ENCODE peak calls at places on chromosomes 12 and 14, in seven cellular contexts. One of them, this sample, is unnamed.

GRCh38 chr14:80055912-80056801 is 155.1 kb downstream of the DIO2 start:
- DNase-seq in T-helper 1 cell: no peak
- DNase-seq in mesothelial cell of epicardium: peak
- DNase-seq in AG09319: peak
- DNase-seq in neural crest cell: peak
- DNase-seq in activated CD8-positive, alpha-beta memory T cell treated with anti-CD3 and anti-CD28 coated beads for 4 hours: no peak
- DNase-seq in BJ: no peak
- DNase-seq in this sample: peak

GRCh38 chr12:119659289-119659897 is 8.5 kb upstream of the PRKAB1 start:
- DNase-seq in T-helper 1 cell: peak
- DNase-seq in mesothelial cell of epicardium: no peak
- DNase-seq in AG09319: no peak
- DNase-seq in neural crest cell: peak
- DNase-seq in activated CD8-positive, alpha-beta memory T cell treated with anti-CD3 and anti-CD28 coated beads for 4 hours: no peak
- DNase-seq in BJ: no peak
- DNase-seq in this sample: no peak

GRCh38 chr12:2582631-2583616 is 211.8 kb upstream of the FKBP4 start:
- DNase-seq in T-helper 1 cell: peak
- DNase-seq in mesothelial cell of epicardium: peak
- DNase-seq in AG09319: no peak
- DNase-seq in neural crest cell: peak
- DNase-seq in activated CD8-positive, alpha-beta memory T cell treated with anti-CD3 and anti-CD28 coated beads for 4 hours: no peak
- DNase-seq in BJ: no peak
- DNase-seq in this sample: peak

GRCh38 chr12:29316772-29317171 is 64.2 kb downstream of the ERGIC2 start:
- DNase-seq in T-helper 1 cell: no peak
- DNase-seq in mesothelial cell of epicardium: no peak
- DNase-seq in AG09319: no peak
- DNase-seq in neural crest cell: no peak
- DNase-seq in activated CD8-positive, alpha-beta memory T cell treated with anti-CD3 and anti-CD28 coated beads for 4 hours: no peak
- DNase-seq in BJ: no peak
- DNase-seq in this sample: peak

GRCh38 chr14:72565200-72565599 is 328.7 kb downstream of the DPF3 start:
- DNase-seq in T-helper 1 cell: no peak
- DNase-seq in mesothelial cell of epicardium: no peak
- DNase-seq in AG09319: no peak
- DNase-seq in neural crest cell: no peak
- DNase-seq in activated CD8-positive, alpha-beta memory T cell treated with anti-CD3 and anti-CD28 coated beads for 4 hours: no peak
- DNase-seq in BJ: no peak
- DNase-seq in this sample: no peak

GRCh38 chr12:93050026-93050747 is 121.1 kb upstream of the EEA1 start:
- DNase-seq in T-helper 1 cell: no peak
- DNase-seq in mesothelial cell of epicardium: no peak
- DNase-seq in AG09319: peak
- DNase-seq in neural crest cell: no peak
- DNase-seq in activated CD8-positive, alpha-beta memory T cell treated with anti-CD3 and anti-CD28 coated beads for 4 hours: no peak
- DNase-seq in BJ: no peak
- DNase-seq in this sample: no peak

GRCh38 chr12:101459642-101460346 is 15.3 kb upstream of the SPIC start:
- DNase-seq in T-helper 1 cell: no peak
- DNase-seq in mesothelial cell of epicardium: no peak
- DNase-seq in AG09319: peak
- DNase-seq in neural crest cell: no peak
- DNase-seq in activated CD8-positive, alpha-beta memory T cell treated with anti-CD3 and anti-CD28 coated beads for 4 hours: no peak
- DNase-seq in BJ: peak
- DNase-seq in this sample: no peak

GRCh38 chr14:39621223-39621622 is 189.0 kb upstream of the FBXO33 start:
- DNase-seq in T-helper 1 cell: no peak
- DNase-seq in mesothelial cell of epicardium: no peak
- DNase-seq in AG09319: no peak
- DNase-seq in neural crest cell: no peak
- DNase-seq in activated CD8-positive, alpha-beta memory T cell treated with anti-CD3 and anti-CD28 coated beads for 4 hours: no peak
- DNase-seq in BJ: no peak
- DNase-seq in this sample: no peak

GRCh38 chr12:85448548-85449139 is 168.6 kb downstream of the ALX1 start:
- DNase-seq in T-helper 1 cell: no peak
- DNase-seq in mesothelial cell of epicardium: no peak
- DNase-seq in AG09319: no peak
- DNase-seq in neural crest cell: no peak
- DNase-seq in activated CD8-positive, alpha-beta memory T cell treated with anti-CD3 and anti-CD28 coated beads for 4 hours: no peak
- DNase-seq in BJ: no peak
- DNase-seq in this sample: no peak

GRCh38 chr12:57813971-57814771 is 4.4 kb downstream of the AVIL start:
- DNase-seq in T-helper 1 cell: no peak
- DNase-seq in mesothelial cell of epicardium: no peak
- DNase-seq in AG09319: no peak
- DNase-seq in neural crest cell: no peak
- DNase-seq in activated CD8-positive, alpha-beta memory T cell treated with anti-CD3 and anti-CD28 coated beads for 4 hours: no peak
- DNase-seq in BJ: no peak
- DNase-seq in this sample: no peak

GRCh38 chr14:72664651-72665050 is 229.2 kb downstream of the DPF3 start:
- DNase-seq in T-helper 1 cell: no peak
- DNase-seq in mesothelial cell of epicardium: no peak
- DNase-seq in AG09319: no peak
- DNase-seq in neural crest cell: no peak
- DNase-seq in activated CD8-positive, alpha-beta memory T cell treated with anti-CD3 and anti-CD28 coated beads for 4 hours: no peak
- DNase-seq in BJ: no peak
- DNase-seq in this sample: no peak

GRCh38 chr12:94650143-94651056 is at the start of gene TMCC3:
- DNase-seq in T-helper 1 cell: peak
- DNase-seq in mesothelial cell of epicardium: peak
- DNase-seq in AG09319: no peak
- DNase-seq in neural crest cell: peak
- DNase-seq in activated CD8-positive, alpha-beta memory T cell treated with anti-CD3 and anti-CD28 coated beads for 4 hours: no peak
- DNase-seq in BJ: no peak
- DNase-seq in this sample: no peak

GRCh38 chr12:9794484-9795063 is 32.7 kb upstream of the KLRF1 start:
- DNase-seq in T-helper 1 cell: no peak
- DNase-seq in mesothelial cell of epicardium: no peak
- DNase-seq in AG09319: no peak
- DNase-seq in neural crest cell: no peak
- DNase-seq in activated CD8-positive, alpha-beta memory T cell treated with anti-CD3 and anti-CD28 coated beads for 4 hours: no peak
- DNase-seq in BJ: no peak
- DNase-seq in this sample: no peak

GRCh38 chr12:26648584-26648983 is 184.4 kb downstream of the ITPR2 start:
- DNase-seq in T-helper 1 cell: no peak
- DNase-seq in mesothelial cell of epicardium: no peak
- DNase-seq in AG09319: peak
- DNase-seq in neural crest cell: no peak
- DNase-seq in activated CD8-positive, alpha-beta memory T cell treated with anti-CD3 and anti-CD28 coated beads for 4 hours: no peak
- DNase-seq in BJ: peak
- DNase-seq in this sample: no peak

GRCh38 chr12:99020871-99021270 is 375.8 kb downstream of the APAF1 start:
- DNase-seq in T-helper 1 cell: no peak
- DNase-seq in mesothelial cell of epicardium: no peak
- DNase-seq in AG09319: no peak
- DNase-seq in neural crest cell: no peak
- DNase-seq in activated CD8-positive, alpha-beta memory T cell treated with anti-CD3 and anti-CD28 coated beads for 4 hours: no peak
- DNase-seq in BJ: no peak
- DNase-seq in this sample: no peak

GRCh38 chr14:64721391-64721791 is 17.2 kb downstream of the PLEKHG3 start:
- DNase-seq in T-helper 1 cell: no peak
- DNase-seq in mesothelial cell of epicardium: no peak
- DNase-seq in AG09319: peak
- DNase-seq in neural crest cell: no peak
- DNase-seq in activated CD8-positive, alpha-beta memory T cell treated with anti-CD3 and anti-CD28 coated beads for 4 hours: no peak
- DNase-seq in BJ: peak
- DNase-seq in this sample: no peak

GRCh38 chr12:104709692-104710435 is 248.2 kb downstream of the SLC41A2 start:
- DNase-seq in T-helper 1 cell: no peak
- DNase-seq in mesothelial cell of epicardium: no peak
- DNase-seq in AG09319: no peak
- DNase-seq in neural crest cell: no peak
- DNase-seq in activated CD8-positive, alpha-beta memory T cell treated with anti-CD3 and anti-CD28 coated beads for 4 hours: no peak
- DNase-seq in BJ: no peak
- DNase-seq in this sample: no peak

GRCh38 chr12:49615725-49616124 is 7.6 kb upstream of the PRPF40B start:
- DNase-seq in T-helper 1 cell: no peak
- DNase-seq in mesothelial cell of epicardium: no peak
- DNase-seq in AG09319: no peak
- DNase-seq in neural crest cell: no peak
- DNase-seq in activated CD8-positive, alpha-beta memory T cell treated with anti-CD3 and anti-CD28 coated beads for 4 hours: no peak
- DNase-seq in BJ: peak
- DNase-seq in this sample: no peak

GRCh38 chr12:11576104-11576503 is 73.4 kb upstream of the ETV6 start:
- DNase-seq in T-helper 1 cell: no peak
- DNase-seq in mesothelial cell of epicardium: no peak
- DNase-seq in AG09319: no peak
- DNase-seq in neural crest cell: no peak
- DNase-seq in activated CD8-positive, alpha-beta memory T cell treated with anti-CD3 and anti-CD28 coated beads for 4 hours: no peak
- DNase-seq in BJ: no peak
- DNase-seq in this sample: no peak

GRCh38 chr14:101254805-101255764 is 306.2 kb upstream of the DIO3 start:
- DNase-seq in T-helper 1 cell: no peak
- DNase-seq in mesothelial cell of epicardium: no peak
- DNase-seq in AG09319: no peak
- DNase-seq in neural crest cell: no peak
- DNase-seq in activated CD8-positive, alpha-beta memory T cell treated with anti-CD3 and anti-CD28 coated beads for 4 hours: no peak
- DNase-seq in BJ: no peak
- DNase-seq in this sample: no peak

GRCh38 chr12:110741371-110741770 is 1.3 kb downstream of the PPP1CC start:
- DNase-seq in T-helper 1 cell: no peak
- DNase-seq in mesothelial cell of epicardium: no peak
- DNase-seq in AG09319: no peak
- DNase-seq in neural crest cell: no peak
- DNase-seq in activated CD8-positive, alpha-beta memory T cell treated with anti-CD3 and anti-CD28 coated beads for 4 hours: no peak
- DNase-seq in BJ: no peak
- DNase-seq in this sample: no peak

GRCh38 chr14:104118006-104118844 is 20.2 kb upstream of the KIF26A start:
- DNase-seq in T-helper 1 cell: peak
- DNase-seq in mesothelial cell of epicardium: peak
- DNase-seq in AG09319: no peak
- DNase-seq in neural crest cell: no peak
- DNase-seq in activated CD8-positive, alpha-beta memory T cell treated with anti-CD3 and anti-CD28 coated beads for 4 hours: no peak
- DNase-seq in BJ: no peak
- DNase-seq in this sample: no peak

GRCh38 chr12:4214912-4215861 is 58.4 kb upstream of the CCND2 start:
- DNase-seq in T-helper 1 cell: no peak
- DNase-seq in mesothelial cell of epicardium: no peak
- DNase-seq in AG09319: no peak
- DNase-seq in neural crest cell: no peak
- DNase-seq in activated CD8-positive, alpha-beta memory T cell treated with anti-CD3 and anti-CD28 coated beads for 4 hours: no peak
- DNase-seq in BJ: no peak
- DNase-seq in this sample: no peak

GRCh38 chr12:130462558-130462924 is 124.9 kb downstream of the PIWIL1 start:
- DNase-seq in T-helper 1 cell: no peak
- DNase-seq in mesothelial cell of epicardium: no peak
- DNase-seq in AG09319: no peak
- DNase-seq in neural crest cell: no peak
- DNase-seq in activated CD8-positive, alpha-beta memory T cell treated with anti-CD3 and anti-CD28 coated beads for 4 hours: no peak
- DNase-seq in BJ: no peak
- DNase-seq in this sample: no peak

GRCh38 chr14:96071561-96071960 is 32.4 kb downstream of the C14orf132 start:
- DNase-seq in T-helper 1 cell: no peak
- DNase-seq in mesothelial cell of epicardium: no peak
- DNase-seq in AG09319: no peak
- DNase-seq in neural crest cell: no peak
- DNase-seq in activated CD8-positive, alpha-beta memory T cell treated with anti-CD3 and anti-CD28 coated beads for 4 hours: no peak
- DNase-seq in BJ: no peak
- DNase-seq in this sample: no peak

This sample was measured in iPS DF 6.9.